ENCODE peak calls at places on chromosome 11, in seven cellular contexts. U is AG10803, W is hepatic stellate cell, T is hippocampal formation, M is omental fat pad, Z is left lung, Q is cardiac fibroblast. P is an unnamed sample.
A peak's percentile ranks its signal among the peaks of the same experiment; 100 is the strongest.

GRCh38 chr11:9089636-9090035 is 1.8 kb downstream of the SCUBE2 start:
- DNase-seq in U (no peak), W (no peak), T (no peak), M (no peak), Z (no peak), Q (no peak), P (no peak)

GRCh38 chr11:79940165-79940564 is 499.3 kb upstream of the TENM4 start:
- DNase-seq in U (no peak), W (no peak), T (no peak), M (no peak), Z (no peak), Q (no peak), P (no peak)

GRCh38 chr11:128523616-128524015 is 63.7 kb downstream of the ETS1 start:
- DNase-seq in U (peak; percentile 95), W (no peak), T (no peak), M (no peak), Z (no peak), Q (peak; percentile 74), P (no peak)

GRCh38 chr11:10761085-10761698 is 10.1 kb downstream of the CTR9 start:
- DNase-seq in U (no peak), W (no peak), T (no peak), M (no peak), Z (no peak), Q (no peak), P (no peak)

GRCh38 chr11:86987687-86988086 is 32.5 kb upstream of the FZD4 start:
- DNase-seq in U (no peak), W (no peak), T (no peak), M (no peak), Z (no peak), Q (no peak), P (no peak)

GRCh38 chr11:9265211-9266131 is at the start of gene DENND5A:
- DNase-seq in U (peak; percentile 83), W (peak; percentile 99), T (peak; percentile 91), M (peak; percentile 40), Z (peak; percentile 89), Q (peak; percentile 91), P (peak; percentile 82)

GRCh38 chr11:44145011-44145777 is 49.7 kb downstream of the EXT2 start:
- DNase-seq in U (peak; percentile 13), W (no peak), T (no peak), M (no peak), Z (no peak), Q (no peak), P (no peak)

GRCh38 chr11:112336356-112336886 is 75.8 kb upstream of the PLET1 start:
- DNase-seq in U (no peak), W (no peak), T (no peak), M (no peak), Z (no peak), Q (no peak), P (no peak)

GRCh38 chr11:34425863-34426262 is 12.9 kb upstream of the CAT start:
- DNase-seq in U (peak; percentile 92), W (no peak), T (no peak), M (no peak), Z (no peak), Q (peak; percentile 11), P (no peak)

GRCh38 chr11:65646921-65647701 is 9.2 kb downstream of the SIPA1 start:
- DNase-seq in U (no peak), W (no peak), T (no peak), M (no peak), Z (no peak), Q (peak; percentile 15), P (peak; percentile 14)

GRCh38 chr11:64887234-64887756 is 8.9 kb upstream of the EHD1 start:
- DNase-seq in U (no peak), W (no peak), T (no peak), M (no peak), Z (no peak), Q (no peak), P (no peak)

GRCh38 chr11:1042626-1043562 is 6.4 kb upstream of the MUC6 start:
- DNase-seq in U (no peak), W (no peak), T (no peak), M (no peak), Z (no peak), Q (no peak), P (no peak)

GRCh38 chr11:122706689-122707088 is 51.2 kb downstream of the UBASH3B start:
- DNase-seq in U (peak; percentile 90), W (peak; percentile 66), T (no peak), M (no peak), Z (no peak), Q (peak; percentile 52), P (no peak)

GRCh38 chr11:17631702-17632365 is 84.8 kb downstream of the OTOG start:
- DNase-seq in U (no peak), W (no peak), T (no peak), M (no peak), Z (no peak), Q (no peak), P (no peak)

P was measured in C1 segment of cervical spinal cord.